ENCODE peak calls at places on chromosomes 12 and 14, in eight cellular contexts. One of them, this sample, is unnamed.

GRCh38 chr14:63727231-63727735 is 582 bp downstream of the SGPP1 start:
- DNase-seq in stimulated activated CD8-positive, alpha-beta memory T cell treated with anti-CD3 and anti-CD28 coated beads, Interleukin-7, amount 100 ng/mL, for 4 hours: no peak
- DNase-seq in dorsolateral prefrontal cortex: peak
- DNase-seq in CD8-positive, alpha-beta memory T cell: peak
- DNase-seq in choroid plexus epithelial cell: peak
- DNase-seq in stimulated activated CD4-positive, alpha-beta T cell treated with anti-CD3 and anti-CD28 coated beads, TNF-alpha, amount 100 ng/mL, for 4 hours: no peak
- DNase-seq in activated CD8-positive, alpha-beta memory T cell treated with anti-CD3 and anti-CD28 coated beads for 4 hours: no peak
- DNase-seq in SIG-M5: no peak
- DNase-seq in this sample: peak

GRCh38 chr12:54201001-54201794 is 12.4 kb upstream of the SMUG1 start:
- DNase-seq in dorsolateral prefrontal cortex: peak
- DNase-seq in choroid plexus epithelial cell: peak
- DNase-seq in stimulated activated CD4-positive, alpha-beta T cell treated with anti-CD3 and anti-CD28 coated beads, TNF-alpha, amount 100 ng/mL, for 4 hours: peak
- DNase-seq in activated CD8-positive, alpha-beta memory T cell treated with anti-CD3 and anti-CD28 coated beads for 4 hours: no peak
- DNase-seq in CD8-positive, alpha-beta memory T cell: peak
- DNase-seq in stimulated activated CD8-positive, alpha-beta memory T cell treated with anti-CD3 and anti-CD28 coated beads, Interleukin-7, amount 100 ng/mL, for 4 hours: peak
- DNase-seq in SIG-M5: no peak
- DNase-seq in this sample: peak

GRCh38 chr14:49971156-49972141 is 78.6 kb downstream of the ARF6 start:
- DNase-seq in CD8-positive, alpha-beta memory T cell: no peak
- DNase-seq in SIG-M5: no peak
- DNase-seq in choroid plexus epithelial cell: peak
- DNase-seq in activated CD8-positive, alpha-beta memory T cell treated with anti-CD3 and anti-CD28 coated beads for 4 hours: no peak
- DNase-seq in stimulated activated CD4-positive, alpha-beta T cell treated with anti-CD3 and anti-CD28 coated beads, TNF-alpha, amount 100 ng/mL, for 4 hours: no peak
- DNase-seq in stimulated activated CD8-positive, alpha-beta memory T cell treated with anti-CD3 and anti-CD28 coated beads, Interleukin-7, amount 100 ng/mL, for 4 hours: no peak
- DNase-seq in dorsolateral prefrontal cortex: no peak
- DNase-seq in this sample: no peak

GRCh38 chr12:25883026-25883928 is 75.2 kb upstream of the RASSF8 start:
- DNase-seq in SIG-M5: no peak
- DNase-seq in CD8-positive, alpha-beta memory T cell: no peak
- DNase-seq in stimulated activated CD8-positive, alpha-beta memory T cell treated with anti-CD3 and anti-CD28 coated beads, Interleukin-7, amount 100 ng/mL, for 4 hours: no peak
- DNase-seq in choroid plexus epithelial cell: no peak
- DNase-seq in activated CD8-positive, alpha-beta memory T cell treated with anti-CD3 and anti-CD28 coated beads for 4 hours: no peak
- DNase-seq in dorsolateral prefrontal cortex: no peak
- DNase-seq in stimulated activated CD4-positive, alpha-beta T cell treated with anti-CD3 and anti-CD28 coated beads, TNF-alpha, amount 100 ng/mL, for 4 hours: no peak
- DNase-seq in this sample: peak

GRCh38 chr12:26678697-26679660 is 154.0 kb downstream of the ITPR2 start:
- DNase-seq in activated CD8-positive, alpha-beta memory T cell treated with anti-CD3 and anti-CD28 coated beads for 4 hours: no peak
- DNase-seq in stimulated activated CD4-positive, alpha-beta T cell treated with anti-CD3 and anti-CD28 coated beads, TNF-alpha, amount 100 ng/mL, for 4 hours: no peak
- DNase-seq in stimulated activated CD8-positive, alpha-beta memory T cell treated with anti-CD3 and anti-CD28 coated beads, Interleukin-7, amount 100 ng/mL, for 4 hours: no peak
- DNase-seq in SIG-M5: no peak
- DNase-seq in CD8-positive, alpha-beta memory T cell: no peak
- DNase-seq in choroid plexus epithelial cell: no peak
- DNase-seq in dorsolateral prefrontal cortex: no peak
- DNase-seq in this sample: no peak

GRCh38 chr12:53538209-53538689 is 31.0 kb upstream of the NPFF start:
- DNase-seq in stimulated activated CD4-positive, alpha-beta T cell treated with anti-CD3 and anti-CD28 coated beads, TNF-alpha, amount 100 ng/mL, for 4 hours: no peak
- DNase-seq in stimulated activated CD8-positive, alpha-beta memory T cell treated with anti-CD3 and anti-CD28 coated beads, Interleukin-7, amount 100 ng/mL, for 4 hours: no peak
- DNase-seq in CD8-positive, alpha-beta memory T cell: no peak
- DNase-seq in choroid plexus epithelial cell: peak
- DNase-seq in activated CD8-positive, alpha-beta memory T cell treated with anti-CD3 and anti-CD28 coated beads for 4 hours: no peak
- DNase-seq in dorsolateral prefrontal cortex: no peak
- DNase-seq in SIG-M5: no peak
- DNase-seq in this sample: no peak

GRCh38 chr12:29152223-29152868 is 3.3 kb downstream of the FAR2 start:
- DNase-seq in activated CD8-positive, alpha-beta memory T cell treated with anti-CD3 and anti-CD28 coated beads for 4 hours: no peak
- DNase-seq in choroid plexus epithelial cell: no peak
- DNase-seq in dorsolateral prefrontal cortex: no peak
- DNase-seq in CD8-positive, alpha-beta memory T cell: no peak
- DNase-seq in SIG-M5: peak
- DNase-seq in stimulated activated CD4-positive, alpha-beta T cell treated with anti-CD3 and anti-CD28 coated beads, TNF-alpha, amount 100 ng/mL, for 4 hours: no peak
- DNase-seq in stimulated activated CD8-positive, alpha-beta memory T cell treated with anti-CD3 and anti-CD28 coated beads, Interleukin-7, amount 100 ng/mL, for 4 hours: no peak
- DNase-seq in this sample: no peak

GRCh38 chr14:57692671-57693070 is 173.2 kb downstream of the SLC35F4 start:
- DNase-seq in dorsolateral prefrontal cortex: no peak
- DNase-seq in stimulated activated CD4-positive, alpha-beta T cell treated with anti-CD3 and anti-CD28 coated beads, TNF-alpha, amount 100 ng/mL, for 4 hours: no peak
- DNase-seq in stimulated activated CD8-positive, alpha-beta memory T cell treated with anti-CD3 and anti-CD28 coated beads, Interleukin-7, amount 100 ng/mL, for 4 hours: no peak
- DNase-seq in SIG-M5: no peak
- DNase-seq in activated CD8-positive, alpha-beta memory T cell treated with anti-CD3 and anti-CD28 coated beads for 4 hours: no peak
- DNase-seq in CD8-positive, alpha-beta memory T cell: no peak
- DNase-seq in choroid plexus epithelial cell: peak
- DNase-seq in this sample: peak